ENCODE peak calls at places on chromosomes 16 and 17, in seven cellular contexts. One of them, this sample, is unnamed.

GRCh38 chr16:30697264-30698138 is 1.5 kb upstream of the SRCAP start:
- DNase-seq in GM12878: no peak
- DNase-seq in K562: peak
- DNase-seq in SK-N-SH: peak
- DNase-seq in GM12891: peak
- DNase-seq in H1: peak
- DNase-seq in HepG2: no peak
- DNase-seq in this sample: peak

GRCh38 chr16:50593410-50594139 is 45.4 kb downstream of the NKD1 start:
- DNase-seq in K562: peak
- DNase-seq in HepG2: no peak
- DNase-seq in SK-N-SH: peak
- DNase-seq in H1: peak
- DNase-seq in GM12891: no peak
- DNase-seq in GM12878: no peak
- DNase-seq in this sample: no peak

GRCh38 chr16:73152731-73153130 is 104.8 kb upstream of the ZFHX3 start:
- DNase-seq in GM12891: no peak
- DNase-seq in H1: peak
- DNase-seq in HepG2: peak
- DNase-seq in GM12878: no peak
- DNase-seq in K562: no peak
- DNase-seq in SK-N-SH: peak
- DNase-seq in this sample: no peak

GRCh38 chr16:66324785-66325184 is 41.7 kb upstream of the CDH5 start:
- DNase-seq in K562: peak
- DNase-seq in HepG2: peak
- DNase-seq in H1: peak
- DNase-seq in SK-N-SH: peak
- DNase-seq in GM12891: no peak
- DNase-seq in GM12878: no peak
- DNase-seq in this sample: no peak

GRCh38 chr16:82055728-82056549 is 20.9 kb downstream of the HSD17B2 start:
- DNase-seq in K562: no peak
- DNase-seq in HepG2: peak
- DNase-seq in H1: no peak
- DNase-seq in GM12878: no peak
- DNase-seq in GM12891: no peak
- DNase-seq in SK-N-SH: no peak
- DNase-seq in this sample: no peak

GRCh38 chr17:2723505-2723996 is 12.0 kb upstream of the CLUH start:
- DNase-seq in GM12878: no peak
- DNase-seq in GM12891: no peak
- DNase-seq in H1: peak
- DNase-seq in K562: no peak
- DNase-seq in SK-N-SH: no peak
- DNase-seq in HepG2: no peak
- DNase-seq in this sample: no peak

GRCh38 chr16:77683845-77684526 is 38.3 kb upstream of the NUDT7 start:
- DNase-seq in GM12878: no peak
- DNase-seq in HepG2: no peak
- DNase-seq in SK-N-SH: peak
- DNase-seq in K562: no peak
- DNase-seq in H1: no peak
- DNase-seq in GM12891: no peak
- DNase-seq in this sample: no peak

GRCh38 chr17:32954477-32954876 is 26.5 kb downstream of the TMEM98 start:
- DNase-seq in HepG2: peak
- DNase-seq in K562: no peak
- DNase-seq in SK-N-SH: no peak
- DNase-seq in GM12891: no peak
- DNase-seq in GM12878: no peak
- DNase-seq in H1: no peak
- DNase-seq in this sample: no peak

GRCh38 chr17:45768000-45768399 is 16.1 kb upstream of the CRHR1 start:
- DNase-seq in SK-N-SH: no peak
- DNase-seq in HepG2: no peak
- DNase-seq in GM12878: no peak
- DNase-seq in K562: no peak
- DNase-seq in H1: no peak
- DNase-seq in GM12891: no peak
- DNase-seq in this sample: no peak

GRCh38 chr16:54446639-54447038 is 160.1 kb upstream of the IRX3 start:
- DNase-seq in GM12891: no peak
- DNase-seq in HepG2: no peak
- DNase-seq in K562: no peak
- DNase-seq in SK-N-SH: no peak
- DNase-seq in GM12878: no peak
- DNase-seq in H1: no peak
- DNase-seq in this sample: no peak

GRCh38 chr16:3363793-3364192 is 8.1 kb downstream of the OR2C1 start:
- DNase-seq in GM12891: no peak
- DNase-seq in K562: peak
- DNase-seq in HepG2: peak
- DNase-seq in SK-N-SH: no peak
- DNase-seq in H1: no peak
- DNase-seq in GM12878: no peak
- DNase-seq in this sample: no peak

GRCh38 chr17:58344791-58345157 is 7.2 kb downstream of the SUPT4H1 start:
- DNase-seq in HepG2: no peak
- DNase-seq in H1: no peak
- DNase-seq in GM12891: peak
- DNase-seq in GM12878: peak
- DNase-seq in SK-N-SH: no peak
- DNase-seq in K562: no peak
- DNase-seq in this sample: peak

GRCh38 chr16:14668556-14669223 is 25.4 kb downstream of the PLA2G10 start:
- DNase-seq in GM12878: no peak
- DNase-seq in H1: no peak
- DNase-seq in K562: no peak
- DNase-seq in GM12891: no peak
- DNase-seq in HepG2: no peak
- DNase-seq in SK-N-SH: no peak
- DNase-seq in this sample: no peak

GRCh38 chr16:30027588-30028437 is 3.3 kb downstream of the TLCD3B start:
- DNase-seq in K562: no peak
- DNase-seq in GM12891: no peak
- DNase-seq in SK-N-SH: no peak
- DNase-seq in HepG2: no peak
- DNase-seq in GM12878: no peak
- DNase-seq in H1: no peak
- DNase-seq in this sample: no peak

GRCh38 chr16:11485676-11486075 is 101.0 kb downstream of the LITAF start:
- DNase-seq in HepG2: no peak
- DNase-seq in GM12891: no peak
- DNase-seq in SK-N-SH: no peak
- DNase-seq in K562: no peak
- DNase-seq in H1: no peak
- DNase-seq in GM12878: no peak
- DNase-seq in this sample: no peak

GRCh38 chr17:2580641-2581040 is 12.8 kb upstream of the PAFAH1B1 start:
- DNase-seq in SK-N-SH: no peak
- DNase-seq in H1: no peak
- DNase-seq in HepG2: no peak
- DNase-seq in K562: no peak
- DNase-seq in GM12891: no peak
- DNase-seq in GM12878: no peak
- DNase-seq in this sample: no peak

GRCh38 chr17:8480011-8480976 is 44.6 kb downstream of the NDEL1 start:
- DNase-seq in K562: no peak
- DNase-seq in HepG2: no peak
- DNase-seq in GM12878: no peak
- DNase-seq in SK-N-SH: no peak
- DNase-seq in H1: no peak
- DNase-seq in GM12891: no peak
- DNase-seq in this sample: no peak

DNA sequence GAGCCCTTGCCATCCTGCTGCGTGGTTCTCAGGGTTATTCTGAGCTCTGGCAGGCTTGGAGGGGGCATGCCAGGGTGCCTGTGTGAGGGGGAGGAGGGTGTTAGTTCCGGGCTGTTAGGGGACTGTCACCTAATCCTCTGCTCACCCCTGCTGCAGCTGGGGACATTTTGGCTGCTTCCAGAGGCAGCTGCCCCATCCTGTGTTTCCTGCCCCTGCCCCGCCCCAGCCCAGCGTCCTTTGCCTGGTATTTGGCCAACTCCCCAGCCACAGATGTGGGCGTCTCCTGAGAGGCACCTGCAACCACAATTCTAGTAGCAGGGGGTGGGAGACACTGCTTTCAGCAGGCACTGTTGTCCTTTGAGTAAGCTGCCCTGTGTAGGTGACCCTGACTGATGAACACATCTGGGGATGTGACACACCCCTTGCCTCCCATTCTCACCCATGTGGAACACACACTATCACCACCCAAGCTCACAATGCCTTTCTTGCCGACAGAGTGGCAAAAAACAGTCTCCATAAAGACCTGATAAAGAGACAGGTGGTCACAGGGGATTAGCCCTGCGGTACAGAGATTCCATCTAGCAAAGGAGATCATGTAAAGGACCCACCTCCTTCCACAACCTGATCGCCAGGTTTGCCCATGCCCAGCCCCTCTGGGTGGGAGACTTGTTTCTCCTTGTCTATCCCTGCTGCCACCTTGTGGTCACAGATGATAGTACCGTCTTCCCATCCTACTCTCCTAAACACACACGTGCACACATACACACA is at the start of gene CHRNE:
- DNase-seq in SK-N-SH: peak
- DNase-seq in GM12891: peak
- DNase-seq in HepG2: peak
- DNase-seq in H1: no peak
- DNase-seq in K562: peak
- DNase-seq in GM12878: peak
- DNase-seq in this sample: peak
- TF ChIP-seq POLR2AphosphoS5 in SK-N-SH: no peak
- TF ChIP-seq POLR2AphosphoS5 in GM12891: no peak
- TF ChIP-seq POLR2AphosphoS5 in HepG2: no peak
- TF ChIP-seq POLR2AphosphoS5 in H1: no peak
- TF ChIP-seq POLR2AphosphoS5 in K562: no peak
- TF ChIP-seq POLR2AphosphoS5 in GM12878: no peak
- TF ChIP-seq POLR2AphosphoS5 in this sample: no peak

GRCh38 chr17:42706732-42707131 is 24.4 kb downstream of the CNTNAP1 start:
- DNase-seq in HepG2: no peak
- DNase-seq in H1: no peak
- DNase-seq in K562: no peak
- DNase-seq in GM12878: peak
- DNase-seq in GM12891: no peak
- DNase-seq in SK-N-SH: no peak
- DNase-seq in this sample: no peak
- TF ChIP-seq TAF1 in HepG2: no peak
- TF ChIP-seq TAF1 in H1: no peak
- TF ChIP-seq TAF1 in K562: no peak
- TF ChIP-seq TAF1 in GM12878: no peak
- TF ChIP-seq TAF1 in GM12891: no peak
- TF ChIP-seq TAF1 in SK-N-SH: no peak
- TF ChIP-seq TAF1 in this sample: no peak

DNA sequence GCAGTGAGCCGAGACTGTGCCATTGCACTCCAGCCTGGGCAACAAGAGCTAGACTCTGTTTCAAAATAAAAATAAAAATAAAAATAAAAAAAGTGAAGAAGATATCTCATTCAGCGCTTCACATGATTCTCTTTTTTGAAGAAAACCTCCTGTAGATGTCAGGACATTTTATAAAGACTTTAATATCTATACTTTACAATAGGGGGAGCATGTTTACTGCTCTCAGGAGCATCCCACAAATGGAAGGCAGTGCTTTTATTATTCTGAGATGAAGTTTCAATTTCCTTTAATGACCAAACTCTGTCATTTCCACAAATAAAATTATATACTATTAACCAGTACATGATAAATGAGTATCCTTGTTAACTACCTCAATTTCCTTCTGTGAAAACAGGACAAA is 118.7 kb upstream of the MYOCD start:
- DNase-seq in GM12891: no peak
- DNase-seq in H1: no peak
- DNase-seq in HepG2: no peak
- DNase-seq in GM12878: no peak
- DNase-seq in K562: no peak
- DNase-seq in SK-N-SH: no peak
- DNase-seq in this sample: no peak
- TF ChIP-seq POLR2AphosphoS5 in GM12891: no peak
- TF ChIP-seq POLR2AphosphoS5 in H1: no peak
- TF ChIP-seq POLR2AphosphoS5 in HepG2: no peak
- TF ChIP-seq POLR2AphosphoS5 in GM12878: no peak
- TF ChIP-seq POLR2AphosphoS5 in K562: no peak
- TF ChIP-seq POLR2AphosphoS5 in SK-N-SH: no peak
- TF ChIP-seq POLR2AphosphoS5 in this sample: no peak

GRCh38 chr17:17044846-17045561 is 2.7 kb downstream of the MPRIP start:
- DNase-seq in HepG2: no peak
- DNase-seq in SK-N-SH: peak
- DNase-seq in GM12878: peak
- DNase-seq in GM12891: no peak
- DNase-seq in H1: no peak
- DNase-seq in K562: no peak
- DNase-seq in this sample: no peak

GRCh38 chr17:17042381-17042736 is at the start of gene MPRIP:
- DNase-seq in H1: no peak
- DNase-seq in SK-N-SH: no peak
- DNase-seq in HepG2: no peak
- DNase-seq in GM12891: no peak
- DNase-seq in GM12878: no peak
- DNase-seq in K562: no peak
- DNase-seq in this sample: no peak

GRCh38 chr17:17043668-17044226 is 1.5 kb downstream of the MPRIP start:
- DNase-seq in K562: no peak
- DNase-seq in GM12891: no peak
- DNase-seq in SK-N-SH: no peak
- DNase-seq in H1: no peak
- DNase-seq in HepG2: no peak
- DNase-seq in GM12878: no peak
- DNase-seq in this sample: no peak

GRCh38 chr17:17041571-17042380 is 481 bp upstream of the MPRIP start:
- DNase-seq in SK-N-SH: peak
- DNase-seq in H1: peak
- DNase-seq in K562: peak
- DNase-seq in HepG2: peak
- DNase-seq in GM12891: peak
- DNase-seq in GM12878: peak
- DNase-seq in this sample: peak

DNA sequence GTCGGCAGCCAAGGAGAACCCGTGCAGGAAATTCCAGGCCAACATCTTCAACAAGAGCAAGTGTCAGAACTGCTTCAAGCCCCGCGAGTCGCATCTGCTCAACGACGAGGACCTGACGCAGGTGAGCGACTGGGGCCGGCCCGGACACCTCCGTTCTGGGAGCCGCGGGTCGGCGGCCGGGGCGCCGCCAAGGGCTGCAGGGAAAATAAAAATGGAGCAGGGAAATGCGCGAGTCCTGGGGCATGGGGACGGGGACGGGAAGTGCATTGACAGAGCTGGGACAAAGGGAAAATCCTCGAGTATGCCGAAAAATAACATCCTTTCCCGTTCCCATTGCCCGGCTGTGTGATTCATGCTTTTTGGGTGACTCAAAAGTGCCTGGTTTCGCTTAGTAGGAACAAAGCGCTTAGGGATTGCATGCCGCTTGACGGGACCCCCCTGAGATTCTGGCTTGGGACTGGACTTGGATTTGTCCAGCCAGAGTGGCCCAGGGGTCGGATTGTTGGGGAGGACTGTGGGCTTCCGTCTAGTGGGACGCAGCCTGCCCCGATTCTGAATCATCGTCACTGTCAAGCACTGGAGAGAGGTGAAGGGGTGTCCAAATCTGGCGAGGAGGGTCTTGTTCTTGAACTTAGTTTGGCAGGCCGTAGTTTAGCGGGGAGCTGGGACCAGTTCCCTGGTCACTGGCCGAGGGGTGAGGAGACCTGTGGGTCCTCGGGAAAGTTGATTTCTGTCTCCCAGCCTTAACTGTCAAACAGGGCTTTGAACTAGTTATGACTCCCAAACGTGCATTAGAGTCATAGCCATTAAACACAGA is 802 bp downstream of the MPRIP start:
- DNase-seq in GM12878: no peak
- DNase-seq in HepG2: no peak
- DNase-seq in K562: no peak
- DNase-seq in GM12891: no peak
- DNase-seq in SK-N-SH: no peak
- DNase-seq in H1: no peak
- DNase-seq in this sample: no peak
- TF ChIP-seq TAF1 in GM12878: no peak
- TF ChIP-seq TAF1 in HepG2: no peak
- TF ChIP-seq TAF1 in K562: no peak
- TF ChIP-seq TAF1 in GM12891: no peak
- TF ChIP-seq TAF1 in SK-N-SH: no peak
- TF ChIP-seq TAF1 in H1: no peak
- TF ChIP-seq TAF1 in this sample: no peak